ENCODE peak calls at places on chromosome 2, in nine cellular contexts. L, S, C, N, X, K, W, M and A are unnamed samples.

GRCh38 chr2:145416640-145417039 is 896.7 kb upstream of the ZEB2 start:
- DNase-seq in L (no peak), S (peak; percentile 8), C (no peak), N (no peak), X (no peak), K (no peak), W (no peak), M (no peak), A (peak; percentile 46)

GRCh38 chr2:73984203-73984921 is at the start of gene TET3:
- DNase-seq in L (peak; percentile 34), S (no peak), C (peak; percentile 83), N (no peak), X (no peak), K (no peak), W (no peak), M (no peak), A (peak; percentile 70)

GRCh38 chr2:218001629-218002028 is 1.2 kb downstream of the TNS1 start:
- DNase-seq in L (no peak), S (no peak), C (no peak), N (no peak), X (no peak), K (no peak), W (no peak), M (no peak), A (no peak)

GRCh38 chr2:85437488-85438290 is 19.2 kb downstream of the SH2D6 start:
- DNase-seq in L (peak; percentile 89), S (peak; percentile 77), C (peak; percentile 95), N (no peak), X (no peak), K (no peak), W (no peak), M (peak; percentile 97), A (peak; percentile 92)

GRCh38 chr2:182870227-182870626 is 3.8 kb upstream of the FRZB start:
- DNase-seq in L (peak; percentile 52), S (no peak), C (no peak), N (peak; percentile 16), X (no peak), K (no peak), W (peak; percentile 56), M (no peak), A (peak; percentile 37)

GRCh38 chr2:179951680-179952079 is 55.4 kb downstream of the CWC22 start:
- DNase-seq in L (no peak), S (no peak), C (no peak), N (no peak), X (no peak), K (no peak), W (no peak), M (no peak), A (no peak)

GRCh38 chr2:37387143-37387835 is 42.9 kb downstream of the QPCT start:
- DNase-seq in L (no peak), S (peak; percentile 93), C (no peak), N (no peak), X (no peak), K (no peak), W (no peak), M (no peak), A (no peak)

GRCh38 chr2:100292022-100292580 is 30.2 kb downstream of the LONRF2 start:
- DNase-seq in L (peak; percentile 99), S (peak; percentile 96), C (no peak), N (peak; percentile 90), X (no peak), K (no peak), W (peak; percentile 14), M (no peak), A (peak; percentile 95)

GRCh38 chr2:9327873-9328352 is 95.4 kb downstream of the ITGB1BP1 start:
- DNase-seq in L (peak; percentile 31), S (peak; percentile 54), C (no peak), N (no peak), X (no peak), K (no peak), W (peak; percentile 92), M (no peak), A (peak; percentile 24)

GRCh38 chr2:152499921-152500320 is 164.9 kb downstream of the FMNL2 start:
- DNase-seq in L (no peak), S (peak; percentile 37), C (no peak), N (no peak), X (no peak), K (no peak), W (no peak), M (no peak), A (no peak)

GRCh38 chr2:167491788-167492187 is 603.5 kb downstream of the XIRP2 start:
- DNase-seq in L (no peak), S (no peak), C (no peak), N (no peak), X (no peak), K (no peak), W (no peak), M (no peak), A (no peak)

GRCh38 chr2:69989422-69990128 is 28.1 kb upstream of the ASPRV1 start:
- DNase-seq in L (no peak), S (no peak), C (peak; percentile 56), N (no peak), X (no peak), K (no peak), W (no peak), M (no peak), A (no peak)

GRCh38 chr2:48483506-48483905 is 46.4 kb upstream of the STON1 start:
- DNase-seq in L (no peak), S (peak; percentile 63), C (no peak), N (no peak), X (no peak), K (no peak), W (no peak), M (no peak), A (no peak)

GRCh38 chr2:236665130-236665529 is 95.5 kb downstream of the ACKR3 start:
- DNase-seq in L (peak; percentile 16), S (no peak), C (peak; percentile 10), N (no peak), X (no peak), K (no peak), W (no peak), M (peak; percentile 60), A (no peak)

GRCh38 chr2:132627542-132627941 is 42.5 kb downstream of the LYPD1 start:
- DNase-seq in L (no peak), S (no peak), C (no peak), N (no peak), X (no peak), K (no peak), W (no peak), M (no peak), A (no peak)
- TF ChIP-seq POLR2A in L (no peak), S (no peak), C (no peak), N (no peak), X (no peak), K (no peak), W (no peak), M (no peak), A (no peak)

DNA sequence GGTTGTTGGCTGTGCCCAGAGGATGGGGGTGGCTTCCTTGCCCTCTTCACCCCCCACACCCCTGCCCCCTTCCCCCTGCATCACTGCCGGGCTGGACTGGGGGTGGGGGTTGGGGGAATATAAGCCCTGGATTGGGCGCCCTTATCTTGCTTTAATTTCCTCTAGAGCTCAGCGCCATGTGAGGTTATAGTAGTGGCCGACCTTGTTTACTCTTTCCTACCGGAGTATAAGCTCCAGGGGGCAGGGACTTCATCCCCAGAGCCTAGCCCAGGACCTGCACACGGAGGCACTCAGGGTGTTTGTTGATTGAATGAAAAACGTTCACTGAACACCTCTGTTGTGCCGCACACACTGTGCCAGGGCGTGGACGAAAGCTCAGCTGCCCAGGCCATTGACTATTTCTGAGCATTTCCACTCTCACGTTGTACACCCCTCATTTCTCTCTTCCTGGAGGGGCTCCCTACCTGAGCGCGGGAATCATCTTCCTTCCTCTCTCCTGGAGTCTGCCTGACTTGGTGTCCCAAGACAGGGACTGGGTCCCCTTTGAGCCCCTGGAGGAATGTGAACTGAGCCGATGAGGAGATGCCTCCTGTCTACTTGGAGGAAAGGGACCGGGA is 9.3 kb upstream of the SPATA3 start:
- DNase-seq in L (no peak), S (no peak), C (no peak), N (no peak), X (no peak), K (no peak), W (no peak), M (no peak), A (no peak)
- TF ChIP-seq POLR2A in L (no peak), S (no peak), C (no peak), N (no peak), X (no peak), K (peak; percentile 28), W (no peak), M (no peak), A (no peak)

GRCh38 chr2:198775737-198776136 is 682.0 kb downstream of the SATB2 start:
- DNase-seq in L (no peak), S (no peak), C (no peak), N (no peak), X (no peak), K (no peak), W (no peak), M (no peak), A (no peak)
- TF ChIP-seq POLR2A in L (no peak), S (no peak), C (no peak), N (no peak), X (no peak), K (no peak), W (no peak), M (no peak), A (no peak)

GRCh38 chr2:127665267-127665893 is 9.9 kb downstream of the LIMS2 start:
- DNase-seq in L (no peak), S (no peak), C (peak; percentile 21), N (no peak), X (no peak), K (no peak), W (no peak), M (no peak), A (no peak)
- TF ChIP-seq POLR2A in L (no peak), S (no peak), C (no peak), N (no peak), X (no peak), K (no peak), W (no peak), M (no peak), A (no peak)